ENCODE peak calls at places on chromosome 16, in seven cellular contexts. K is H1, B is HCT116, V is K562, R is GM12878, O is SK-N-SH, W is HepG2. F is an unnamed sample.

GRCh38 chr16:49881890-49882289 is 26.0 kb upstream of the ZNF423 start:
- DNase-seq in W (no peak), K (no peak), R (no peak), V (no peak), B (no peak), O (no peak), F (no peak)

GRCh38 chr16:17302620-17303019 is 168.1 kb downstream of the XYLT1 start:
- DNase-seq in V (no peak), K (no peak), O (no peak), R (no peak), W (no peak), B (no peak), F (no peak)

GRCh38 chr16:85045641-85046471 is 18.3 kb downstream of the KIAA0513 start:
- DNase-seq in R (no peak), B (no peak), V (no peak), K (no peak), W (no peak), O (no peak), F (no peak)

GRCh38 chr16:77171750-77172635 is 19.0 kb upstream of the MON1B start:
- DNase-seq in B (peak; percentile 49), V (peak; percentile 55), W (peak; percentile 66), O (peak; percentile 47), K (no peak), R (no peak), F (no peak)

GRCh38 chr16:50679266-50679665 is 1.8 kb downstream of the SNX20 start:
- DNase-seq in K (no peak), R (no peak), V (no peak), O (no peak), B (no peak), W (no peak), F (no peak)

GRCh38 chr16:89191033-89191900 is 9.1 kb downstream of the SLC22A31 start:
- DNase-seq in R (no peak), V (no peak), K (no peak), O (peak; percentile 40), B (no peak), W (no peak), F (no peak)

GRCh38 chr16:50306287-50306686 is 39.9 kb downstream of the ADCY7 start:
- DNase-seq in W (no peak), R (no peak), O (peak; percentile 14), K (no peak), B (no peak), V (no peak), F (no peak)

GRCh38 chr16:20611350-20611902 is 35.3 kb upstream of the ACSM2B start:
- DNase-seq in B (no peak), K (no peak), W (no peak), O (no peak), V (no peak), R (no peak), F (no peak)

GRCh38 chr16:57106767-57107166 is 14.4 kb downstream of the CPNE2 start:
- DNase-seq in V (no peak), W (no peak), B (no peak), O (peak; percentile 65), K (no peak), R (no peak), F (no peak)

GRCh38 chr16:19505600-19506303 is 16.1 kb downstream of the GDE1 start:
- DNase-seq in B (no peak), O (no peak), V (no peak), R (no peak), W (no peak), K (no peak), F (no peak)

GRCh38 chr16:70437017-70437581 is 1.8 kb downstream of the ST3GAL2 start:
- DNase-seq in V (peak; percentile 83), B (no peak), R (no peak), W (peak; percentile 57), O (peak; percentile 47), K (peak; percentile 70), F (no peak)

GRCh38 chr16:88416686-88417085 is 33.9 kb downstream of the ZNF469 start:
- DNase-seq in O (no peak), V (no peak), B (no peak), W (no peak), R (no peak), K (no peak), F (no peak)

GRCh38 chr16:78987676-78988075 is 612.9 kb downstream of the MAF start:
- DNase-seq in V (no peak), R (no peak), O (no peak), W (peak; percentile 37), B (no peak), K (no peak), F (no peak)

GRCh38 chr16:74608944-74609343 is 2.0 kb upstream of the GLG1 start:
- DNase-seq in R (no peak), V (no peak), W (no peak), O (no peak), B (no peak), K (no peak), F (no peak)

GRCh38 chr16:53518550-53519416 is 15.8 kb upstream of the AKTIP start:
- DNase-seq in O (no peak), W (no peak), B (no peak), V (peak; percentile 43), K (no peak), R (peak; percentile 97), F (no peak)

GRCh38 chr16:10368984-10369551 is 16.8 kb upstream of the ATF7IP2 start:
- DNase-seq in K (no peak), O (no peak), R (no peak), W (peak; percentile 47), V (peak; percentile 25), B (no peak), F (no peak)

GRCh38 chr16:1089439-1089821 is 6.6 kb downstream of the C1QTNF8 start:
- DNase-seq in V (no peak), O (no peak), B (no peak), K (no peak), R (no peak), W (no peak), F (no peak)

GRCh38 chr16:68068926-68069325 is 16.2 kb upstream of the NFATC3 start:
- DNase-seq in K (no peak), R (no peak), O (no peak), V (no peak), W (no peak), B (no peak), F (no peak)

GRCh38 chr16:68070811-68071546 is 14.2 kb upstream of the NFATC3 start:
- DNase-seq in B (no peak), W (no peak), R (no peak), V (no peak), O (no peak), K (no peak), F (no peak)

GRCh38 chr16:68070249-68070725 is 14.9 kb upstream of the NFATC3 start:
- DNase-seq in R (no peak), W (no peak), V (no peak), K (no peak), B (no peak), O (no peak), F (no peak)

GRCh38 chr16:68071547-68071901 is 13.6 kb upstream of the NFATC3 start:
- DNase-seq in V (no peak), R (no peak), O (no peak), K (no peak), W (no peak), B (no peak), F (no peak)

DNA sequence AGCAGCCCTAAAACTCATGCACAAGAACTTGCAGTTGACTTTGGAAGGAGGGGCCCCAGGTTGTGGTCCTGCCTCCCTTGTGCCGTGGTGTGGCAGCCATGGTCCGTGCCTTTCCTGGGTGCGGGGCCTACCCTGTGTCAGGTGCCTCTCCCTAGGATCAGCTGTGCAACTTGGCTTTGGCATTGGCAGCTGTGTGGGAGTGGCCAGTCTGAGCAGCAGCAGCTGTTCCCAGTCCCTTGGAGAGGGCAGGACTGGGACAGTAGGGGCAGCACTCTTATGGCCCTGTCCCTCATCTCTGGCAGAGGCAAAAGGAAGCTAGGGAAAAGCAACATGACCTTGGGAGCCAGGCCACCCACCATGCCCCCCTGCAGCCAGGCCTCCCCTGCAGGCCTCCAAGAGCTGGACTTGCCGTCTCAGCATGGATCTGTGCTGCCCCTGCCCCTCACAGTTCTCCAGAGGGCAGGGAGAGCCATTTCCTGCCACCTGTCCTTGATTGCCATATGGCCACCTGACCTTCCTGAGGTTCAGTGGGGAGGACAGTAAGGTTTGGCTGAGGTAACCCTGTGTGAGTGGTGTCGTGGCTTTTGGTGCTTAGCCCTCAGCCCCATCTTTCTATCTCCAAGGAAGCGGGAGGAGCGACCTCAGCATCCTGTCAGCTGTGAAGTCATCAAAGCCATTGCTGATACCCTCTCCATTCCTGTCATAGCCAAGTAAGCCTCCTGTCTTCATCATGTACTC is 15.5 kb upstream of the NFATC3 start:
- DNase-seq in W (no peak), V (no peak), B (no peak), O (no peak), K (no peak), R (no peak), F (no peak)
- TF ChIP-seq CTCF in W (no peak), V (no peak), B (no peak), O (no peak), K (no peak), R (no peak), F (no peak)

DNA sequence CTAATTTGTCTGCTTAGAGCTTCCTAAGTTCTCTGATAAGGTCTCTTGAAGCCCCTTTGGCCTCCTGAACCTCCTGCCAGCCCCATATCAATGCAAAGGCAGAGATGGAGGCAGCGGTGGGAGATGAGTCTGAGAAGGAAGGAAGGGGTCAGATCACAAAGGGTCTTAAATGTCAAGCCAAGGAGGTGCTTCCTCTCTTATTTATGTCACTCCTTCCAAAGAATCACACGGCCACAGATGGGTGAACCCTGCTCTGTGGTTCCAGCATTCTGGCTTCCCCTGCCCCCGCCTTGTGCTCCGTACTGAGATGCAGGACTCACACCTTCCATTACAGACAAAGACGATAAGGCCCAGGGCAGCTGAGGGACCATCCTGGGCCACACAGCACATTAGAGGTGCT is 96.3 kb downstream of the GSG1L start:
- DNase-seq in K (no peak), V (no peak), O (no peak), R (no peak), B (no peak), W (no peak), F (no peak)
- TF ChIP-seq SIN3A in K (no peak), V (no peak), O (no peak), R (no peak), B (no peak), W (no peak), F (no peak)

GRCh38 chr16:47057631-47057996 is 84.1 kb upstream of the DNAJA2 start:
- DNase-seq in W (no peak), O (no peak), R (no peak), V (no peak), B (no peak), K (no peak), F (no peak)

GRCh38 chr16:47058295-47059086 is 85.0 kb upstream of the DNAJA2 start:
- DNase-seq in R (no peak), W (peak; percentile 94), V (no peak), O (no peak), B (no peak), K (no peak), F (no peak)

GRCh38 chr16:47060596-47060995 is 83.1 kb downstream of the NETO2 start:
- DNase-seq in R (no peak), W (no peak), B (no peak), O (no peak), K (no peak), V (no peak), F (no peak)

GRCh38 chr16:47061204-47061603 is 82.5 kb downstream of the NETO2 start:
- DNase-seq in K (no peak), R (no peak), B (no peak), V (no peak), W (no peak), O (no peak), F (no peak)

GRCh38 chr16:47059991-47060390 is 83.8 kb downstream of the NETO2 start:
- DNase-seq in O (no peak), B (no peak), R (no peak), K (no peak), V (no peak), W (no peak), F (no peak)
- TF ChIP-seq CTCF in O (no peak), B (no peak), R (no peak), K (no peak), V (peak; percentile 11), W (no peak), F (no peak)

GRCh38 chr16:48053346-48053745 is 102.4 kb downstream of the ABCC12 start:
- DNase-seq in W (no peak), O (no peak), R (no peak), B (no peak), V (no peak), K (no peak), F (no peak)
- TF ChIP-seq SIN3A in W (no peak), O (no peak), R (no peak), B (no peak), V (no peak), K (no peak), F (no peak)